ENCODE peak calls at places on chromosomes 5 and 9, in four cellular contexts. D, N, W and R are unnamed samples.

GRCh38 chr9:130718576-130718975 is 25.0 kb downstream of the EXOSC2 start:
- DNase-seq in W (no peak), D (no peak), N (peak; percentile 67), R (no peak)

GRCh38 chr9:91047529-91047928 is 245.9 kb downstream of the SYK start:
- DNase-seq in N (no peak), D (no peak), W (no peak), R (no peak)

GRCh38 chr5:38734353-38734752 is 111.5 kb upstream of the OSMR start:
- DNase-seq in W (no peak), N (peak; percentile 83), D (no peak), R (no peak)

GRCh38 chr5:96661841-96662724 is at the start of gene CAST:
- DNase-seq in D (peak; percentile 84), W (peak; percentile 98), N (peak; percentile 95), R (peak; percentile 94)

GRCh38 chr5:73808916-73809315 is 182.9 kb downstream of the ARHGEF28 start:
- DNase-seq in D (no peak), N (no peak), W (no peak), R (no peak)

GRCh38 chr5:139747583-139748504 is 47.8 kb upstream of the PSD2 start:
- DNase-seq in D (no peak), N (peak; percentile 82), W (peak; percentile 33), R (peak; percentile 52)

GRCh38 chr5:1754531-1755220 is 45.0 kb downstream of the MRPL36 start:
- DNase-seq in N (no peak), D (no peak), W (no peak), R (no peak)

GRCh38 chr9:124873664-124874063 is 11.7 kb downstream of the ARPC5L start:
- DNase-seq in W (no peak), D (no peak), N (no peak), R (no peak)

GRCh38 chr9:114888599-114888998 is 41.8 kb downstream of the TNFSF8 start:
- DNase-seq in D (no peak), W (no peak), N (peak; percentile 64), R (no peak)

GRCh38 chr9:69535911-69536310 is 136.3 kb downstream of the APBA1 start:
- DNase-seq in N (no peak), D (no peak), W (no peak), R (no peak)

GRCh38 chr5:86442036-86442435 is 175.7 kb upstream of the COX7C start:
- DNase-seq in N (no peak), D (no peak), W (no peak), R (no peak)

GRCh38 chr5:125041798-125042197 is 295.4 kb upstream of the ZNF608 start:
- DNase-seq in W (no peak), D (no peak), N (no peak), R (no peak)

GRCh38 chr5:40430112-40430725 is 249.5 kb upstream of the PTGER4 start:
- DNase-seq in N (no peak), D (no peak), W (no peak), R (no peak)

GRCh38 chr9:117974108-117974507 is 269.9 kb downstream of the TLR4 start:
- DNase-seq in N (no peak), D (no peak), W (no peak), R (no peak)

DNA sequence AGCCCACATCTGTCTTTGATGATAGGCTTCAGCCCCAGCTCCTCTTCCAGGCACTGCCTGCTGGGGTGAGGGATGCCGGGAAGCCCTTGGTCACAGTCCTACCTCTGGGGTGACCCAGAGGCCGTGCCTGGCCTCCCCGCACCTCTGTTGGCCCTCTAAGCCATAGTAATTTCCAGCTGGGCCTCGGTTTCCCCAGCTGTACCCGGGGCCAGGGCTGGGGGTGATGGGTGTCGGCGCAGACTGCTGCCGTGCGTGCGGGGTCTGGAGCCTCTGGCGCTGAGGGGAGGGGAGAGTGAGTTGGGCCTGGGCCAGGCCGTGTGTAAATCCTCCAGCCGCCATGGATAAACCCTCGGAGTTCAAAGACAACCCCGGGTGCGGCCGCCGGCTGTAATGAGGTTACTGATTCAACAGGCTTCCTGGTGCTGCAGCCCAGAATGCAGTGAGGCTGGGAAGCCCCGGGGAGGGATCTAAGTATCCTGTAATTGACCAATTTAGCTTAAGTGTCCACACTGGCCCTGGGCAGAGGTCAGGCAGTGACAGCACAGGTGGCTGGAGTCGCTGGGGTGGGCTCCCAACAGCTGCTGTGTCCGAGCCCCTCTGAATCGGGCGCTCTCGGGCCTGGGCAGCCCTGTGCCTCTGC is 7.1 kb downstream of the RXRA start:
- DNase-seq in D (no peak), N (no peak), W (no peak), R (no peak)
- H3K4me3 ChIP-seq in D (no peak overlapping the region), N (no peak overlapping the region), W (no peak overlapping the region), R (no peak overlapping the region)

GRCh38 chr5:14332038-14332631 is 189.0 kb downstream of the TRIO start:
- DNase-seq in W (no peak), N (no peak), D (no peak), R (no peak)
- H3K36me3 ChIP-seq in W (peaks cover 14% of the 10 kb centered on the region), N (peaks cover 38% of the 10 kb centered on the region), D (peaks cover 97% of the 10 kb centered on the region), R (peaks cover 10% of the 10 kb centered on the region)

DNA sequence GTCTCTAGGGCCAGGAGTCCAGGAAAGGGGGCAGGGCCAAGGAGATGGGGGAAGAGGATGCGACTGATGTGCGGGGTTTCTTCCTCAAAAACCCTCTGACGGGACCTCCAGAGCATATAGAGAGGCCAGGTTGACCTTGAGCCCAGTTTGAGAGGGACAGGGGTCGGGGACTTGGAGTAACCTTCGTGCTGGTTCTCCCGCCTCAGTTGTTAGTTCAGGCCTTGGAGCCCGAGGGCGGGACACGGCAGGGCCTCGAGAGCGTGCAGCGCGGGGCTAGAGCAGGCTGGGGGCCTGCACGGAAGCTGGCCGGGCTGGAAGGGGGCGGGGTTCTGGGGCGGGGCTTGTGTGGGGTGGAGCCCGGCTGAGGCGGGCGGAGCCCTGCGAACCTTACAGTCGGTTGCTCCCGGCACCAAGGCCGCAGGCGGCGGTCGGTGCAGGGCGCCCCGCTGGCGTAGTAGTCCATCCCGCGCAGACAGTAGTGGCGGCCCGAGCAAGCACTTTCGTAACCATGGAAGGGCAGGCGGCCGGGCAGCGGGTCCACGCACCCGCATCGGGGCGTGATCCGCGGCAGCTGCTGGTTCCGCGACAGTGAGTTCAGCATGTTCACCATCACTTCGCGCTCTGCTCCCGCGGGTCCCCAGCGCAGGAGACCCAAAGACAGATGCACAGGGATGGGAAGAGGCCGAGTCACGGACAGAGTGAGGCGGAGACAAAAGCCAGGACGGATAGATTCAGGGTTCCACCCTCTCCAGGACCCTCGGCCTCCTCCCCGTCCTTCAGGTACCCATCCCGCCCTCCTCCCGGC is 4.0 kb upstream of the MYORG start:
- DNase-seq in W (peak; percentile 86), D (peak; percentile 67), N (peak; percentile 96), R (no peak)
- H3K27me3 ChIP-seq in W (peaks cover 37% of the 10 kb centered on the region), D (peaks cover 62% of the 10 kb centered on the region), N (peaks cover 54% of the 10 kb centered on the region), R (no peaks in the 10 kb centered on the region)

GRCh38 chr5:98775962-98776687 is 2.7 kb downstream of the RGMB start:
- DNase-seq in N (no peak), D (no peak), W (peak; percentile 83), R (no peak)
- H3K4me3 ChIP-seq in N (peak overlapping the region; percentile 85), D (peak overlapping the region; percentile 57), W (no peak overlapping the region), R (peak overlapping the region; percentile 71)

DNA sequence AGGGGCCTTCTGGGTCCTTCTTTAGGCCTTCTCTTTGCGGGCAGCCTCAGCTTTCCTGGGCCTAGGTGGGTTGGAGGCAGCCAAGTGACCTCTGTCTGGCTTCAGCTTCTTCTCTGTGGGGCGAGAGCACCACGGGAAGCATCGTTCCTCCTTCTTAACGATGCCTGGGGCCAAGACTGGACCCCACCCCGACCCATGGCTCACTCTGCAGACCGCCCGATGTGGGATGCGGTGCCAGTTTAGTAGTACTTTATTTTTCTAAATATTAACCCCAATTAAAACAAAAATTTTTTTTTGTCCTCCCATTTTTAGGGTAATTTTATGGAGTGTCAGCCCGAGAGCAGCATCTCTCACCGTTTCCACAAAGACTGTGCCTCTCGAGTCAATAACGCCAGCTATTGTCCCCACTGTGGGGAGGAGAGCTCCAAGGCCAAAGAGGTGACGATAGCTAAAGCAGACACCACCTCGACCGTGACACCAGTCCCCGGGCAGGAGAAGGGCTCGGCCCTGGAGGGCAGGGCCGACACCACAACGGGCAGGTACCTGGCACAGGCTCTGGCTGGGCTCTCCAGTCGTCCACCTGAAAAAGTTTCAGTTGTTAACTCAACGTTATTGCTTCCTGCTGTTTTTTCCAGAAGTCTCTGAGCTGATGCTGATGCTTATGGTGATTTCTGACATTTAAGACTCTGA is 101.1 kb upstream of the CACNA1B start:
- DNase-seq in W (no peak), N (no peak), D (no peak), R (no peak)
- H3K36me3 ChIP-seq in W (peaks cover 36% of the 10 kb centered on the region), N (peaks cover 61% of the 10 kb centered on the region), D (peaks cover 96% of the 10 kb centered on the region), R (peaks cover 40% of the 10 kb centered on the region)

GRCh38 chr5:146339715-146340259 is 1.1 kb downstream of the POU4F3 start:
- DNase-seq in D (no peak), W (no peak), N (peak; percentile 54), R (no peak)
- H3K27me3 ChIP-seq in D (peaks cover 96% of the 10 kb centered on the region), W (peaks cover 100% of the 10 kb centered on the region), N (peaks cover 100% of the 10 kb centered on the region), R (peaks cover 78% of the 10 kb centered on the region)

DNA sequence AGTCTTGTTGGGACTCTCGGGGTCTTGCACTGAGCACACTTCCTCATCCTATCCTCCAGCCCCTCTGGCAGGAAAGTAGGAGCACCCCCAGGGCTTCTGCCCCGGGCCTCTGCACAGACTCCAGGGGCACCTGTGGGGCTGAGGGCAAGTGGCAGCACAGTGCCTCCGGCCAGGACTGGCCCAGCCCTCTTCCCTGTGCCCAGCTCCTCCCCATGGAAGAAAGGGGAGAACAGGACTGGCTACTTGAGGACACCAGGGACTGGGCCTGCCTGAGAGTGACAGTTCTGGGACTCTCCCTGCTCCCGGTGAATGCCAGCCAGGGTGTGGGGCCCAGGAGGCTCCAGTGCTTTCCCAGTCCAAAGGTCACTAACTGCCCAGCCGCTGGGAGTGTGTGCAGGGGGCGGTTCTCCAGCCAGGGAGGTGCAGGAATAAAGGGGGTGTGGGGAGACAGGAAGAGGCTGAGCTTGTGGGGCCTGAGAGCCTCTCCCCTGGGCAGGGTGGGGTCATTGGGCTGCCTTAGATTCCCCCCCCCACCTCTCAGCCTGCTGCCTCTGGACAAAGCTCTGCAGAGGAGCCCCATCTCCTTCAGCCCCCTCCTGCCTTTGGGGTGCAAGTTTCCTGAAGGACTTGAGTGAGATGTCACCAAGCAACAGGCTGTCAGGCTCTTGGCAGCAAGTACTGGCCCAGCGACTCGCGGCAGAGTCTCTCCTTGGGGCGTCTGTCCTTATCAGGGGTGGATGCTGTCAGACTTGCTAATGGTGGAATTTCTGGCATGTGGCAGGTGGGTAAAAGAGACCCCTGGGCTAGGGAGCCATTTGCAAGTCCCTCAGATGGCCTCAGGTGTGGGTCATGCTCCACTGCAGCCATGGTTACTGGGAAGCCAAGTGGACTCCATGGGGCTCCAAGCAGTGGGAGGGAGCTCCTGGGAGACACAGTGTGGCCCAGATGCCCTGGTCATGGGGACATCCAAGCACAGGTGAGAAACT is 19.1 kb upstream of the JADE2 start:
- DNase-seq in N (peak; percentile 94), W (peak; percentile 34), D (no peak), R (no peak)
- H3K4me3 ChIP-seq in N (peak overlapping the region; percentile 37), W (no peak overlapping the region), D (no peak overlapping the region), R (no peak overlapping the region)

GRCh38 chr5:168494057-168494555 is 7.8 kb downstream of the RARS1 start:
- DNase-seq in N (no peak), W (no peak), D (no peak), R (no peak)
- H3K36me3 ChIP-seq in N (peaks cover 94% of the 10 kb centered on the region), W (peaks cover 63% of the 10 kb centered on the region), D (peaks cover 97% of the 10 kb centered on the region), R (peaks cover 93% of the 10 kb centered on the region)

DNA sequence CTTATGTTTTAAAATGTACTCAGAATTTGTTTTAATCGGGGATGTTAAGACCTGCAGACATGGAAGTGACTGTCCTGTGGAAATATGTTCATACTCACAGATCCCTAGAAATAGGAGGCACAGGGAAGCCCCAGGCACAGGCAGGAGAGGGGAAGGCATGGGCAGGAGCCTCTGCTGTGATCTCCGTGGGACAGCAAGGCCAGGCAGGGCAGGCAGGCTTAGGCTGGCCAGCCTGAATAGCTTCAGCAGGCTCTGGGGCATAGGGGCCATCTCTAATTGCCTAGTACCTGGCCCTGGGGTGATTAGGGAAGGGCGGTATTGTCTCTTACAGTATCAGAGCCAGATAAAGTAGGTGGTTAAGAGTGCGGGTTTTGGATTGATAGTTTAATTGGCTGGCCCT is 59.8 kb upstream of the PLEKHG4B start:
- DNase-seq in W (no peak), N (no peak), D (no peak), R (no peak)
- H3K27me3 ChIP-seq in W (peaks cover 5% of the 10 kb centered on the region), N (peaks cover 33% of the 10 kb centered on the region), D (no peaks in the 10 kb centered on the region), R (peaks cover 30% of the 10 kb centered on the region)

GRCh38 chr5:93580387-93581100 is 475 bp downstream of the NR2F1-AS1 start:
- DNase-seq in N (no peak), W (peak; percentile 61), D (no peak), R (no peak)
- H3K4me3 ChIP-seq in N (peak overlapping the region; percentile 81), W (peak overlapping the region; percentile 21), D (peak overlapping the region; percentile 85), R (peak overlapping the region; percentile 45)